ENCODE peak calls at places on chromosome 12, in ten cellular contexts. K is right lobe of liver; O is anterior cingulate cortex; Y is HT-29; M is stimulated activated CD4-positive, alpha-beta T cell treated with anti-CD3 and anti-CD28 coated beads, Interleukin-2, amount 100 ng/mL, for 48 hours; X is caudate nucleus; R is T-helper 1 cell; H is right atrium auricular region; I is naive B cell; V is AG09309. W is an unnamed sample.

GRCh38 chr12:27229367-27229766 is 14.7 kb upstream of the STK38L start:
- DNase-seq in M (no peak), Y (no peak), H (no peak), R (no peak), K (no peak), V (no peak), I (no peak), O (no peak), X (no peak), W (no peak)

GRCh38 chr12:109861689-109862314 is 18.5 kb downstream of the GLTP start:
- DNase-seq in Y (no peak), X (no peak), O (no peak), M (no peak), I (no peak), K (no peak), H (no peak), R (no peak), V (no peak), W (no peak)

GRCh38 chr12:116813271-116814041 is 67.8 kb downstream of the HRK start:
- DNase-seq in M (no peak), X (no peak), O (no peak), Y (no peak), V (no peak), R (no peak), H (no peak), I (no peak), K (no peak), W (peak; percentile 51)

GRCh38 chr12:112473056-112473455 is 54.3 kb downstream of the PTPN11 start:
- DNase-seq in M (no peak), R (no peak), O (no peak), I (no peak), Y (peak; percentile 17), V (no peak), H (no peak), K (no peak), X (no peak), W (peak; percentile 7)

GRCh38 chr12:57479376-57480115 is at the start of gene ARHGAP9:
- DNase-seq in O (no peak), X (no peak), M (no peak), R (no peak), V (no peak), I (peak; percentile 76), Y (no peak), H (no peak), K (no peak), W (no peak)

GRCh38 chr12:79515526-79515935 is 175.2 kb downstream of the PAWR start:
- DNase-seq in K (no peak), Y (no peak), V (no peak), X (no peak), O (no peak), R (no peak), I (no peak), H (no peak), M (no peak), W (peak; percentile 39)

GRCh38 chr12:12891646-12892355 is 439 bp downstream of the GPRC5A start:
- DNase-seq in R (no peak), Y (peak; percentile 61), X (no peak), O (no peak), H (no peak), K (no peak), V (no peak), I (no peak), M (no peak), W (no peak)

GRCh38 chr12:111270773-111271172 is 98.1 kb downstream of the PHETA1 start:
- DNase-seq in V (no peak), Y (no peak), O (no peak), K (no peak), X (no peak), M (no peak), H (no peak), I (no peak), R (no peak), W (no peak)

GRCh38 chr12:119229837-119230236 is 51.1 kb downstream of the HSPB8 start:
- DNase-seq in V (no peak), I (no peak), M (no peak), X (peak; percentile 26), R (no peak), Y (peak; percentile 19), K (no peak), O (peak; percentile 1), H (peak; percentile 67), W (peak; percentile 27)

GRCh38 chr12:112839386-112839972 is 47.9 kb downstream of the RPH3A start:
- DNase-seq in H (no peak), X (no peak), M (no peak), R (no peak), V (peak; percentile 24), Y (peak; percentile 60), I (no peak), K (no peak), O (no peak), W (peak; percentile 92)

GRCh38 chr12:103269962-103270361 is 225.8 kb downstream of the C12orf42 start:
- DNase-seq in Y (no peak), I (no peak), V (no peak), R (no peak), X (no peak), H (no peak), K (no peak), O (no peak), M (no peak), W (peak; percentile 74)

W was measured in astrocyte of the hippocampus.